ENCODE peak calls at places on chromosomes 13 and 19, in eight cellular contexts. One of them, this sample, is unnamed.

GRCh38 chr19:45253396-45254027 is 2.4 kb downstream of the MARK4 start:
- DNase-seq in GM03348: peak
- DNase-seq in DMS153: no peak
- DNase-seq in NCI-H2029 treated with DMSO at 0.1 percent for 48 hours: no peak
- DNase-seq in A172: peak
- DNase-seq in GM04504: no peak
- DNase-seq in thoracic aorta: no peak
- DNase-seq in NCI-H2107: no peak
- DNase-seq in this sample: peak

GRCh38 chr19:17647071-17648020 is 40.8 kb downstream of the UNC13A start:
- DNase-seq in GM03348: no peak
- DNase-seq in DMS153: no peak
- DNase-seq in NCI-H2029 treated with DMSO at 0.1 percent for 48 hours: no peak
- DNase-seq in A172: no peak
- DNase-seq in GM04504: no peak
- DNase-seq in thoracic aorta: no peak
- DNase-seq in NCI-H2107: no peak
- DNase-seq in this sample: no peak

GRCh38 chr13:62931901-62932883 is 1516.5 kb upstream of the PCDH20 start:
- DNase-seq in GM03348: peak
- DNase-seq in DMS153: no peak
- DNase-seq in NCI-H2029 treated with DMSO at 0.1 percent for 48 hours: no peak
- DNase-seq in A172: peak
- DNase-seq in GM04504: no peak
- DNase-seq in thoracic aorta: no peak
- DNase-seq in NCI-H2107: no peak
- DNase-seq in this sample: no peak

GRCh38 chr19:35975608-35976214 is 19.3 kb upstream of the SDHAF1 start:
- DNase-seq in GM03348: peak
- DNase-seq in DMS153: no peak
- DNase-seq in NCI-H2029 treated with DMSO at 0.1 percent for 48 hours: no peak
- DNase-seq in A172: peak
- DNase-seq in GM04504: no peak
- DNase-seq in thoracic aorta: no peak
- DNase-seq in NCI-H2107: no peak
- DNase-seq in this sample: no peak

GRCh38 chr13:111526922-111527321 is 206.5 kb downstream of the TEX29 start:
- DNase-seq in GM03348: no peak
- DNase-seq in DMS153: no peak
- DNase-seq in NCI-H2029 treated with DMSO at 0.1 percent for 48 hours: no peak
- DNase-seq in A172: no peak
- DNase-seq in GM04504: no peak
- DNase-seq in thoracic aorta: no peak
- DNase-seq in NCI-H2107: no peak
- DNase-seq in this sample: no peak

GRCh38 chr13:97484286-97484685 is 50.3 kb downstream of the RAP2A start:
- DNase-seq in GM03348: no peak
- DNase-seq in DMS153: no peak
- DNase-seq in NCI-H2029 treated with DMSO at 0.1 percent for 48 hours: no peak
- DNase-seq in A172: no peak
- DNase-seq in GM04504: no peak
- DNase-seq in thoracic aorta: no peak
- DNase-seq in NCI-H2107: no peak
- DNase-seq in this sample: no peak

GRCh38 chr19:42409477-42409876 is 17.7 kb downstream of the LIPE start:
- DNase-seq in GM03348: no peak
- DNase-seq in DMS153: no peak
- DNase-seq in NCI-H2029 treated with DMSO at 0.1 percent for 48 hours: no peak
- DNase-seq in A172: no peak
- DNase-seq in GM04504: no peak
- DNase-seq in thoracic aorta: no peak
- DNase-seq in NCI-H2107: no peak
- DNase-seq in this sample: no peak

GRCh38 chr13:31236211-31236786 is 36.5 kb downstream of the B3GLCT start:
- DNase-seq in GM03348: peak
- DNase-seq in DMS153: peak
- DNase-seq in NCI-H2029 treated with DMSO at 0.1 percent for 48 hours: no peak
- DNase-seq in A172: peak
- DNase-seq in GM04504: no peak
- DNase-seq in thoracic aorta: no peak
- DNase-seq in NCI-H2107: peak
- DNase-seq in this sample: no peak

GRCh38 chr13:111413407-111414187 is 93.2 kb downstream of the TEX29 start:
- DNase-seq in GM03348: no peak
- DNase-seq in DMS153: no peak
- DNase-seq in NCI-H2029 treated with DMSO at 0.1 percent for 48 hours: no peak
- DNase-seq in A172: no peak
- DNase-seq in GM04504: no peak
- DNase-seq in thoracic aorta: no peak
- DNase-seq in NCI-H2107: no peak
- DNase-seq in this sample: no peak

GRCh38 chr19:55341191-55342043 is 1.7 kb downstream of the KMT5C start:
- DNase-seq in GM03348: peak
- DNase-seq in DMS153: peak
- DNase-seq in NCI-H2029 treated with DMSO at 0.1 percent for 48 hours: no peak
- DNase-seq in A172: peak
- DNase-seq in GM04504: peak
- DNase-seq in thoracic aorta: no peak
- DNase-seq in NCI-H2107: peak
- DNase-seq in this sample: peak

GRCh38 chr19:29941828-29942403 is at the start of gene URI1:
- DNase-seq in GM03348: peak
- DNase-seq in DMS153: peak
- DNase-seq in NCI-H2029 treated with DMSO at 0.1 percent for 48 hours: peak
- DNase-seq in A172: peak
- DNase-seq in GM04504: peak
- DNase-seq in thoracic aorta: peak
- DNase-seq in NCI-H2107: peak
- DNase-seq in this sample: peak

GRCh38 chr19:5345895-5346386 is 5.3 kb upstream of the PTPRS start:
- DNase-seq in GM03348: peak
- DNase-seq in DMS153: no peak
- DNase-seq in NCI-H2029 treated with DMSO at 0.1 percent for 48 hours: no peak
- DNase-seq in A172: peak
- DNase-seq in GM04504: no peak
- DNase-seq in thoracic aorta: no peak
- DNase-seq in NCI-H2107: no peak
- DNase-seq in this sample: no peak

GRCh38 chr13:25902946-25903345 is 148.9 kb downstream of the SHISA2 start:
- DNase-seq in GM03348: no peak
- DNase-seq in DMS153: no peak
- DNase-seq in NCI-H2029 treated with DMSO at 0.1 percent for 48 hours: no peak
- DNase-seq in A172: no peak
- DNase-seq in GM04504: no peak
- DNase-seq in thoracic aorta: no peak
- DNase-seq in NCI-H2107: no peak
- DNase-seq in this sample: peak

GRCh38 chr13:42876270-42876714 is 94.9 kb downstream of the FAM216B start:
- DNase-seq in GM03348: no peak
- DNase-seq in DMS153: no peak
- DNase-seq in NCI-H2029 treated with DMSO at 0.1 percent for 48 hours: no peak
- DNase-seq in A172: no peak
- DNase-seq in GM04504: no peak
- DNase-seq in thoracic aorta: no peak
- DNase-seq in NCI-H2107: no peak
- DNase-seq in this sample: peak

GRCh38 chr19:4390017-4390861 is 10.1 kb downstream of the SH3GL1 start:
- DNase-seq in GM03348: peak
- DNase-seq in DMS153: no peak
- DNase-seq in NCI-H2029 treated with DMSO at 0.1 percent for 48 hours: no peak
- DNase-seq in A172: no peak
- DNase-seq in GM04504: no peak
- DNase-seq in thoracic aorta: no peak
- DNase-seq in NCI-H2107: peak
- DNase-seq in this sample: no peak

GRCh38 chr13:75474956-75475355 is 7.0 kb downstream of the TBC1D4 start:
- DNase-seq in GM03348: no peak
- DNase-seq in DMS153: no peak
- DNase-seq in NCI-H2029 treated with DMSO at 0.1 percent for 48 hours: no peak
- DNase-seq in A172: no peak
- DNase-seq in GM04504: no peak
- DNase-seq in thoracic aorta: no peak
- DNase-seq in NCI-H2107: no peak
- DNase-seq in this sample: no peak

GRCh38 chr13:111854403-111854802 is 212.5 kb upstream of the SOX1 start:
- DNase-seq in GM03348: no peak
- DNase-seq in DMS153: peak
- DNase-seq in NCI-H2029 treated with DMSO at 0.1 percent for 48 hours: no peak
- DNase-seq in A172: no peak
- DNase-seq in GM04504: no peak
- DNase-seq in thoracic aorta: no peak
- DNase-seq in NCI-H2107: no peak
- DNase-seq in this sample: no peak

GRCh38 chr19:8397291-8397690 is 7.1 kb downstream of the RAB11B start:
- DNase-seq in GM03348: no peak
- DNase-seq in DMS153: no peak
- DNase-seq in NCI-H2029 treated with DMSO at 0.1 percent for 48 hours: no peak
- DNase-seq in A172: no peak
- DNase-seq in GM04504: no peak
- DNase-seq in thoracic aorta: no peak
- DNase-seq in NCI-H2107: no peak
- DNase-seq in this sample: no peak

GRCh38 chr13:34128661-34129060 is 310.7 kb downstream of the RFC3 start:
- DNase-seq in GM03348: peak
- DNase-seq in DMS153: no peak
- DNase-seq in NCI-H2029 treated with DMSO at 0.1 percent for 48 hours: no peak
- DNase-seq in A172: no peak
- DNase-seq in GM04504: peak
- DNase-seq in thoracic aorta: no peak
- DNase-seq in NCI-H2107: no peak
- DNase-seq in this sample: no peak

GRCh38 chr13:76516013-76516412 is 370.2 kb downstream of the KCTD12 start:
- DNase-seq in GM03348: peak
- DNase-seq in DMS153: no peak
- DNase-seq in NCI-H2029 treated with DMSO at 0.1 percent for 48 hours: no peak
- DNase-seq in A172: no peak
- DNase-seq in GM04504: peak
- DNase-seq in thoracic aorta: no peak
- DNase-seq in NCI-H2107: no peak
- DNase-seq in this sample: no peak

GRCh38 chr13:31172001-31172400 is 10.3 kb upstream of the HSPH1 start:
- DNase-seq in GM03348: no peak
- DNase-seq in DMS153: no peak
- DNase-seq in NCI-H2029 treated with DMSO at 0.1 percent for 48 hours: no peak
- DNase-seq in A172: peak
- DNase-seq in GM04504: no peak
- DNase-seq in thoracic aorta: no peak
- DNase-seq in NCI-H2107: no peak
- DNase-seq in this sample: no peak

GRCh38 chr19:17156947-17157302 is 58.2 kb upstream of the USE1 start:
- DNase-seq in GM03348: no peak
- DNase-seq in DMS153: no peak
- DNase-seq in NCI-H2029 treated with DMSO at 0.1 percent for 48 hours: no peak
- DNase-seq in A172: no peak
- DNase-seq in GM04504: no peak
- DNase-seq in thoracic aorta: no peak
- DNase-seq in NCI-H2107: no peak
- DNase-seq in this sample: no peak

GRCh38 chr19:48244289-48244688 is 11.4 kb downstream of the CARD8 start:
- DNase-seq in GM03348: no peak
- DNase-seq in DMS153: no peak
- DNase-seq in NCI-H2029 treated with DMSO at 0.1 percent for 48 hours: no peak
- DNase-seq in A172: peak
- DNase-seq in GM04504: no peak
- DNase-seq in thoracic aorta: no peak
- DNase-seq in NCI-H2107: no peak
- DNase-seq in this sample: peak

GRCh38 chr19:1401138-1401888 is at the start of gene GAMT:
- DNase-seq in GM03348: peak
- DNase-seq in DMS153: no peak
- DNase-seq in NCI-H2029 treated with DMSO at 0.1 percent for 48 hours: no peak
- DNase-seq in A172: no peak
- DNase-seq in GM04504: no peak
- DNase-seq in thoracic aorta: no peak
- DNase-seq in NCI-H2107: no peak
- DNase-seq in this sample: peak

GRCh38 chr19:13859361-13859880 is 17.5 kb upstream of the NANOS3 start:
- DNase-seq in GM03348: no peak
- DNase-seq in DMS153: no peak
- DNase-seq in NCI-H2029 treated with DMSO at 0.1 percent for 48 hours: no peak
- DNase-seq in A172: no peak
- DNase-seq in GM04504: no peak
- DNase-seq in thoracic aorta: no peak
- DNase-seq in NCI-H2107: no peak
- DNase-seq in this sample: peak

GRCh38 chr19:9041023-9041422 is 30.8 kb upstream of the MUC16 start:
- DNase-seq in GM03348: no peak
- DNase-seq in DMS153: no peak
- DNase-seq in NCI-H2029 treated with DMSO at 0.1 percent for 48 hours: no peak
- DNase-seq in A172: no peak
- DNase-seq in GM04504: no peak
- DNase-seq in thoracic aorta: no peak
- DNase-seq in NCI-H2107: no peak
- DNase-seq in this sample: no peak

GRCh38 chr13:76667551-76667950 is 218.7 kb downstream of the KCTD12 start:
- DNase-seq in GM03348: peak
- DNase-seq in DMS153: peak
- DNase-seq in NCI-H2029 treated with DMSO at 0.1 percent for 48 hours: no peak
- DNase-seq in A172: peak
- DNase-seq in GM04504: peak
- DNase-seq in thoracic aorta: no peak
- DNase-seq in NCI-H2107: no peak
- DNase-seq in this sample: no peak

GRCh38 chr19:58021541-58022282 is 12.1 kb upstream of the ZSCAN1 start:
- DNase-seq in GM03348: peak
- DNase-seq in DMS153: no peak
- DNase-seq in NCI-H2029 treated with DMSO at 0.1 percent for 48 hours: peak
- DNase-seq in A172: peak
- DNase-seq in GM04504: no peak
- DNase-seq in thoracic aorta: peak
- DNase-seq in NCI-H2107: no peak
- DNase-seq in this sample: peak

GRCh38 chr13:37208052-37208451 is 102.6 kb upstream of the CSNK1A1L start:
- DNase-seq in GM03348: no peak
- DNase-seq in DMS153: no peak
- DNase-seq in NCI-H2029 treated with DMSO at 0.1 percent for 48 hours: no peak
- DNase-seq in A172: no peak
- DNase-seq in GM04504: no peak
- DNase-seq in thoracic aorta: no peak
- DNase-seq in NCI-H2107: no peak
- DNase-seq in this sample: no peak

GRCh38 chr19:50835103-50835784 is 1.9 kb upstream of the KLK15 start:
- DNase-seq in GM03348: peak
- DNase-seq in DMS153: peak
- DNase-seq in NCI-H2029 treated with DMSO at 0.1 percent for 48 hours: no peak
- DNase-seq in A172: peak
- DNase-seq in GM04504: no peak
- DNase-seq in thoracic aorta: no peak
- DNase-seq in NCI-H2107: no peak
- DNase-seq in this sample: no peak

GRCh38 chr19:2335848-2336247 is 7.4 kb downstream of the SPPL2B start:
- DNase-seq in GM03348: no peak
- DNase-seq in DMS153: no peak
- DNase-seq in NCI-H2029 treated with DMSO at 0.1 percent for 48 hours: no peak
- DNase-seq in A172: no peak
- DNase-seq in GM04504: no peak
- DNase-seq in thoracic aorta: no peak
- DNase-seq in NCI-H2107: no peak
- DNase-seq in this sample: no peak

GRCh38 chr19:6287269-6287885 is 7.6 kb upstream of the MLLT1 start:
- DNase-seq in GM03348: no peak
- DNase-seq in DMS153: no peak
- DNase-seq in NCI-H2029 treated with DMSO at 0.1 percent for 48 hours: no peak
- DNase-seq in A172: no peak
- DNase-seq in GM04504: no peak
- DNase-seq in thoracic aorta: no peak
- DNase-seq in NCI-H2107: no peak
- DNase-seq in this sample: no peak

GRCh38 chr13:28411859-28412353 is 83.0 kb downstream of the FLT1 start:
- DNase-seq in GM03348: no peak
- DNase-seq in DMS153: no peak
- DNase-seq in NCI-H2029 treated with DMSO at 0.1 percent for 48 hours: no peak
- DNase-seq in A172: no peak
- DNase-seq in GM04504: no peak
- DNase-seq in thoracic aorta: no peak
- DNase-seq in NCI-H2107: no peak
- DNase-seq in this sample: no peak

GRCh38 chr13:109214393-109214792 is 572.0 kb downstream of the IRS2 start:
- DNase-seq in GM03348: no peak
- DNase-seq in DMS153: no peak
- DNase-seq in NCI-H2029 treated with DMSO at 0.1 percent for 48 hours: no peak
- DNase-seq in A172: no peak
- DNase-seq in GM04504: no peak
- DNase-seq in thoracic aorta: no peak
- DNase-seq in NCI-H2107: no peak
- DNase-seq in this sample: no peak